ENCODE peak calls at places on chromosomes 4 and X, in nine cellular contexts. Y is G401, H is aorta, G is non-pigmented ciliary epithelial cell, X is retina, R is progenitor cell of endocrine pancreas, M is GM06990, B is choroid plexus epithelial cell, S is cerebellar nuclear complex. C is an unnamed sample.

GRCh38 chr4:19748470-19748869 is 503.2 kb upstream of the SLIT2 start:
- DNase-seq in Y (no peak), B (peak), H (no peak), M (no peak), R (no peak), S (no peak), G (peak), X (no peak), C (peak)

GRCh38 chrX:143669395-143669794 is 33.5 kb upstream of the SLITRK4 start:
- DNase-seq in M (no peak), S (no peak), Y (peak), R (no peak), B (no peak), X (no peak), G (no peak), H (no peak), C (no peak)

GRCh38 chr4:21948347-21949072 is at the start of gene KCNIP4:
- DNase-seq in S (no peak), B (peak), M (peak), X (peak), H (peak), R (peak), Y (peak), G (no peak), C (no peak)

GRCh38 chr4:94758141-94758699 is 465 bp downstream of the BMPR1B start:
- DNase-seq in R (peak), Y (no peak), G (no peak), S (no peak), X (no peak), H (peak), B (peak), M (no peak), C (peak)

GRCh38 chr4:84470204-84470785 is 28.8 kb downstream of the NKX6-1 start:
- DNase-seq in M (no peak), B (peak), R (no peak), Y (no peak), S (no peak), G (no peak), X (no peak), H (no peak), C (no peak)

GRCh38 chrX:36856849-36857248 is 151.3 kb upstream of the FAM47C start:
- DNase-seq in G (no peak), S (no peak), R (no peak), Y (no peak), H (no peak), X (no peak), B (peak), M (no peak), C (no peak)

GRCh38 chr4:92237559-92237958 is 66.2 kb upstream of the GRID2 start:
- DNase-seq in H (no peak), Y (no peak), R (no peak), M (no peak), B (no peak), X (no peak), G (no peak), S (no peak), C (no peak)

GRCh38 chr4:152616804-152617203 is 63.0 kb downstream of the TMEM154 start:
- DNase-seq in X (no peak), Y (no peak), G (no peak), B (no peak), R (no peak), S (no peak), H (no peak), M (no peak), C (no peak)

GRCh38 chr4:115279300-115279699 is 165.9 kb upstream of the NDST4 start:
- DNase-seq in H (no peak), X (no peak), M (no peak), S (no peak), G (no peak), Y (no peak), B (no peak), R (no peak), C (no peak)

GRCh38 chr4:75564023-75564422 is 8.2 kb downstream of the ODAPH start:
- DNase-seq in X (no peak), R (no peak), H (no peak), S (no peak), G (no peak), M (no peak), Y (no peak), B (no peak), C (no peak)

GRCh38 chrX:153999359-154000037 is 20.2 kb downstream of the IRAK1 start:
- DNase-seq in X (no peak), R (no peak), M (no peak), G (no peak), Y (no peak), H (no peak), B (no peak), S (no peak), C (no peak)

GRCh38 chrX:153935326-153935851 is 552 bp upstream of the NAA10 start:
- DNase-seq in G (no peak), H (no peak), M (no peak), B (no peak), R (no peak), X (no peak), Y (no peak), S (no peak), C (no peak)

GRCh38 chr4:125388653-125389052 is 73.9 kb downstream of the FAT4 start:
- DNase-seq in Y (no peak), H (no peak), B (peak), M (no peak), X (no peak), G (peak), S (no peak), R (no peak), C (no peak)

GRCh38 chr4:180926277-180926676 is 1316.9 kb upstream of the TENM3 start:
- DNase-seq in G (no peak), S (no peak), R (no peak), Y (no peak), X (no peak), M (no peak), B (no peak), H (no peak), C (no peak)

GRCh38 chr4:48634688-48635308 is 144.7 kb downstream of the ZAR1 start:
- DNase-seq in H (no peak), M (no peak), Y (no peak), S (no peak), X (no peak), R (no peak), B (no peak), G (no peak), C (no peak)

GRCh38 chr4:42654606-42655005 is 2.3 kb downstream of the ATP8A1 start:
- DNase-seq in M (no peak), G (no peak), H (no peak), B (peak), X (no peak), S (no peak), Y (no peak), R (no peak), C (peak)

GRCh38 chr4:159446266-159446976 is 343.5 kb downstream of the RAPGEF2 start:
- DNase-seq in R (peak), Y (peak), H (no peak), X (peak), S (no peak), M (peak), G (no peak), B (peak), C (peak)

GRCh38 chrX:108072746-108073145 is 18.6 kb downstream of the PSMD10 start:
- DNase-seq in S (no peak), H (no peak), M (no peak), X (no peak), Y (no peak), B (peak), R (no peak), G (peak), C (no peak)

GRCh38 chr4:121998024-121998423 is 46.2 kb upstream of the TRPC3 start:
- DNase-seq in H (no peak), R (no peak), M (no peak), B (peak), X (no peak), Y (no peak), G (no peak), S (no peak), C (no peak)

GRCh38 chrX:137401092-137401491 is 164.8 kb upstream of the ZIC3 start:
- DNase-seq in Y (no peak), S (no peak), M (no peak), X (no peak), H (no peak), B (no peak), G (no peak), R (no peak), C (no peak)

GRCh38 chr4:2290974-2291704 is 29.2 kb upstream of the MXD4 start:
- DNase-seq in Y (no peak), B (no peak), G (no peak), H (peak), M (peak), S (no peak), R (no peak), X (no peak), C (peak)

GRCh38 chr4:146132445-146132844 is 43.1 kb upstream of the LSM6 start:
- DNase-seq in H (no peak), X (no peak), S (no peak), B (no peak), G (no peak), Y (no peak), R (no peak), M (peak), C (no peak)

GRCh38 chrX:136880003-136880451 is 498 bp downstream of the RBMX start:
- DNase-seq in X (no peak), R (no peak), M (no peak), B (peak), Y (peak), S (no peak), H (no peak), G (no peak), C (peak)

GRCh38 chrX:24173115-24173847 is 23.8 kb downstream of the ZFX start:
- DNase-seq in R (no peak), B (no peak), S (no peak), M (no peak), X (no peak), H (no peak), Y (no peak), G (no peak), C (no peak)

GRCh38 chr4:25290490-25291067 is 22.0 kb upstream of the ZCCHC4 start:
- DNase-seq in G (no peak), R (no peak), H (no peak), X (no peak), S (no peak), Y (no peak), M (no peak), B (no peak), C (no peak)

GRCh38 chrX:13360146-13360545 is 40.3 kb upstream of the ATXN3L start:
- DNase-seq in B (no peak), X (no peak), R (no peak), M (no peak), H (no peak), S (no peak), G (no peak), Y (peak), C (no peak)

GRCh38 chr4:122118243-122118642 is 33.9 kb upstream of the BLTP1 start:
- DNase-seq in M (no peak), H (no peak), X (no peak), B (no peak), R (no peak), Y (no peak), S (no peak), G (no peak), C (no peak)

GRCh38 chr4:98113005-98113404 is 30.3 kb downstream of the STPG2 start:
- DNase-seq in B (peak), H (no peak), G (peak), R (no peak), M (no peak), S (no peak), Y (peak), X (peak), C (no peak)

GRCh38 chr4:164648151-164648848 is 105.6 kb upstream of the SMIM31 start:
- DNase-seq in R (no peak), M (no peak), X (no peak), Y (no peak), H (no peak), G (peak), S (no peak), B (peak), C (no peak)

GRCh38 chrX:20514358-20514757 is 247.6 kb upstream of the RPS6KA3 start:
- DNase-seq in S (no peak), X (no peak), G (peak), R (no peak), B (peak), M (no peak), H (no peak), Y (no peak), C (no peak)

C was measured in tibial nerve.